ENCODE peak calls at places on chromosomes 6 and 20, in four cellular contexts. M, Q, F and D are unnamed samples.

GRCh38 chr6:106751501-106752252 is 122.3 kb downstream of the QRSL1 start:
- DNase-seq in M (no peak), Q (no peak), F (no peak), D (no peak)

GRCh38 chr6:11632231-11632630 is 94.7 kb downstream of the TMEM170B start:
- DNase-seq in M (no peak), Q (no peak), F (peak; percentile 24), D (no peak)

GRCh38 chr6:37717836-37718251 is 20.2 kb upstream of the MDGA1 start:
- DNase-seq in M (no peak), Q (no peak), F (no peak), D (no peak)

GRCh38 chr6:105272783-105273182 is 93.0 kb upstream of the POPDC3 start:
- DNase-seq in M (no peak), Q (peak; percentile 36), F (no peak), D (peak; percentile 40)

GRCh38 chr20:63652192-63652980 is 838 bp downstream of the STMN3 start:
- DNase-seq in M (no peak), Q (peak; percentile 61), F (no peak), D (peak; percentile 87)

GRCh38 chr6:147195987-147196386 is 8.2 kb upstream of the STXBP5 start:
- DNase-seq in M (no peak), Q (no peak), F (no peak), D (no peak)

GRCh38 chr6:33746036-33746600 is 587 bp downstream of the IP6K3 start:
- DNase-seq in M (no peak), Q (peak; percentile 42), F (no peak), D (peak; percentile 87)

GRCh38 chr20:38515631-38516030 is 43.0 kb downstream of the RALGAPB start:
- DNase-seq in M (no peak), Q (no peak), F (no peak), D (no peak)

GRCh38 chr6:157273756-157274088 is 49.6 kb downstream of the TMEM242 start:
- DNase-seq in M (no peak), Q (peak; percentile 43), F (peak; percentile 31), D (peak; percentile 88)

GRCh38 chr20:23605867-23606651 is at the start of gene CST9:
- DNase-seq in M (no peak), Q (no peak), F (no peak), D (no peak)

GRCh38 chr6:36094786-36095496 is 35.4 kb upstream of the MAPK13 start:
- DNase-seq in M (peak; percentile 25), Q (peak; percentile 88), F (peak; percentile 47), D (peak; percentile 68)

GRCh38 chr6:27502508-27503435 is 29.9 kb upstream of the ZNF184 start:
- DNase-seq in M (no peak), Q (peak; percentile 80), F (peak; percentile 68), D (no peak)

GRCh38 chr6:158031445-158032353 is 50.0 kb downstream of the SYNJ2 start:
- DNase-seq in M (peak; percentile 83), Q (no peak), F (peak; percentile 54), D (peak; percentile 44)

GRCh38 chr6:164085086-164085485 is 670.6 kb downstream of the QKI start:
- DNase-seq in M (no peak), Q (no peak), F (no peak), D (no peak)

GRCh38 chr20:4064118-4064962 is 49.0 kb upstream of the RNF24 start:
- DNase-seq in M (peak; percentile 72), Q (peak; percentile 70), F (peak; percentile 10), D (peak; percentile 82)

GRCh38 chr6:169158750-169159149 is 94.9 kb downstream of the THBS2 start:
- DNase-seq in M (no peak), Q (no peak), F (no peak), D (no peak)

GRCh38 chr6:106037060-106037459 is 49.1 kb upstream of the PRDM1 start:
- DNase-seq in M (no peak), Q (no peak), F (no peak), D (no peak)

GRCh38 chr6:22113046-22113766 is 183.6 kb downstream of the PRL start:
- DNase-seq in M (no peak), Q (no peak), F (peak; percentile 18), D (no peak)

GRCh38 chr6:157682856-157683481 is 140.1 kb upstream of the SNX9 start:
- DNase-seq in M (no peak), Q (no peak), F (no peak), D (no peak)

GRCh38 chr20:32858189-32858588 is 534 bp upstream of the EFCAB8 start:
- DNase-seq in M (no peak), Q (peak; percentile 79), F (no peak), D (peak; percentile 53)

GRCh38 chr6:126020305-126021050 is 34.1 kb downstream of the TRMT11 start:
- DNase-seq in M (no peak), Q (no peak), F (no peak), D (no peak)

GRCh38 chr20:61896058-61896961 is 169.4 kb downstream of the TAF4 start:
- DNase-seq in M (no peak), Q (peak; percentile 78), F (peak; percentile 12), D (peak; percentile 98)

GRCh38 chr6:131995924-131996323 is 44.8 kb upstream of the CCN2 start:
- DNase-seq in M (no peak), Q (no peak), F (peak; percentile 81), D (no peak)

GRCh38 chr20:40997116-40997515 is 31.5 kb upstream of the TOP1 start:
- DNase-seq in M (no peak), Q (peak; percentile 79), F (no peak), D (peak; percentile 65)

GRCh38 chr6:2353412-2354137 is 108.2 kb upstream of the GMDS start:
- DNase-seq in M (no peak), Q (peak; percentile 85), F (peak; percentile 48), D (peak; percentile 71)

GRCh38 chr20:33281550-33282146 is 1.4 kb upstream of the BPIFB1 start:
- DNase-seq in M (no peak), Q (no peak), F (no peak), D (no peak)

GRCh38 chr6:170209354-170210025 is 81.4 kb downstream of the DLL1 start:
- DNase-seq in M (no peak), Q (no peak), F (no peak), D (no peak)

GRCh38 chr6:155259202-155259601 is 4.6 kb upstream of the CLDN20 start:
- DNase-seq in M (no peak), Q (no peak), F (no peak), D (no peak)

GRCh38 chr20:4026093-4026601 is 10.8 kb upstream of the RNF24 start:
- DNase-seq in M (peak; percentile 31), Q (peak; percentile 62), F (no peak), D (peak; percentile 64)